ENCODE peak calls at places on chromosomes 13 and 19, in six cellular contexts. N is body of pancreas, F is colonic mucosa, M is right lobe of liver, L is pancreas, O is hepatocyte. K is an unnamed sample.

GRCh38 chr19:19372656-19373416 is 32.6 kb upstream of the GATAD2A start:
- DNase-seq in N (peak), F (peak), M (peak), L (no peak), O (peak), K (peak)

GRCh38 chr13:46926856-46927625 is 30.2 kb upstream of the HTR2A start:
- DNase-seq in N (no peak), F (no peak), M (no peak), L (no peak), O (no peak), K (no peak)

GRCh38 chr13:35957996-35958395 is 173.2 kb downstream of the DCLK1 start:
- DNase-seq in N (no peak), F (no peak), M (no peak), L (no peak), O (no peak), K (no peak)

GRCh38 chr19:41373993-41374392 is 2.3 kb upstream of the TMEM91 start:
- DNase-seq in N (peak), F (peak), M (no peak), L (peak), O (peak), K (peak)

GRCh38 chr13:80006940-80007339 is 334.0 kb downstream of the SPRY2 start:
- DNase-seq in N (no peak), F (no peak), M (no peak), L (no peak), O (no peak), K (no peak)

GRCh38 chr13:66375756-66376155 is 854.4 kb downstream of the PCDH9 start:
- DNase-seq in N (no peak), F (no peak), M (no peak), L (no peak), O (no peak), K (no peak)

GRCh38 chr13:30865131-30866009 is 40.7 kb upstream of the MEDAG start:
- DNase-seq in N (peak), F (peak), M (peak), L (peak), O (peak), K (peak)

GRCh38 chr19:7832781-7833180 is 2.8 kb downstream of the EVI5L start:
- DNase-seq in N (no peak), F (no peak), M (no peak), L (no peak), O (no peak), K (no peak)

GRCh38 chr13:97140611-97141010 is 81.5 kb upstream of the MBNL2 start:
- DNase-seq in N (no peak), F (no peak), M (no peak), L (no peak), O (no peak), K (no peak)

GRCh38 chr19:41089955-41090354 is 1.7 kb downstream of the CYP2A13 start:
- DNase-seq in N (no peak), F (no peak), M (no peak), L (no peak), O (no peak), K (no peak)

GRCh38 chr13:43484432-43485225 is 302.1 kb downstream of the ENOX1 start:
- DNase-seq in N (peak), F (no peak), M (no peak), L (no peak), O (no peak), K (no peak)

GRCh38 chr13:94228781-94229180 is 250.7 kb downstream of the DCT start:
- DNase-seq in N (no peak), F (no peak), M (no peak), L (no peak), O (no peak), K (no peak)

GRCh38 chr19:47660435-47660832 is 51.5 kb downstream of the BICRA start:
- DNase-seq in N (no peak), F (peak), M (peak), L (no peak), O (peak), K (no peak)

GRCh38 chr13:40114305-40114896 is 458.9 kb downstream of the COG6 start:
- DNase-seq in N (no peak), F (no peak), M (no peak), L (no peak), O (no peak), K (no peak)

GRCh38 chr13:75360170-75360569 is 121.8 kb downstream of the TBC1D4 start:
- DNase-seq in N (no peak), F (no peak), M (no peak), L (no peak), O (no peak), K (no peak)

GRCh38 chr13:40533072-40533471 is 133.4 kb downstream of the FOXO1 start:
- DNase-seq in N (no peak), F (no peak), M (no peak), L (no peak), O (no peak), K (no peak)

GRCh38 chr19:9865732-9866627 is 30.9 kb downstream of the PIN1 start:
- DNase-seq in N (no peak), F (no peak), M (no peak), L (no peak), O (no peak), K (peak)

GRCh38 chr19:7500811-7501450 is 12.1 kb upstream of the PEX11G start:
- DNase-seq in N (peak), F (peak), M (peak), L (peak), O (peak), K (peak)

GRCh38 chr19:57099199-57099661 is 20.6 kb upstream of the USP29 start:
- DNase-seq in N (peak), F (peak), M (peak), L (peak), O (peak), K (peak)

GRCh38 chr13:81540777-81541176 is 1199.9 kb upstream of the SPRY2 start:
- DNase-seq in N (peak), F (no peak), M (no peak), L (no peak), O (peak), K (no peak)

GRCh38 chr13:20192470-20193141 is at the start of gene GJB2:
- DNase-seq in N (no peak), F (peak), M (peak), L (no peak), O (peak), K (peak)

GRCh38 chr13:112132142-112132541 is 65.2 kb downstream of the SOX1 start:
- DNase-seq in N (no peak), F (no peak), M (no peak), L (no peak), O (no peak), K (no peak)

GRCh38 chr13:59086147-59086546 is 1077.6 kb downstream of the DIAPH3 start:
- DNase-seq in N (no peak), F (no peak), M (no peak), L (no peak), O (no peak), K (no peak)

GRCh38 chr13:62512194-62513141 is 1096.8 kb upstream of the PCDH20 start:
- DNase-seq in N (peak), F (peak), M (peak), L (peak), O (peak), K (no peak)
- TF ChIP-seq CTCF in N (peak), F (peak), M (peak), L (peak), O (peak), K (no peak)

GRCh38 chr19:4009990-4010807 is 2.7 kb downstream of the PIAS4 start:
- DNase-seq in N (peak), F (no peak), M (no peak), L (peak), O (peak), K (peak)
- H3K27ac ChIP-seq in N (peak), F (no peak), M (no peak), L (no peak), O (no peak), K (no peak)

GRCh38 chr19:29596885-29597525 is 9.1 kb upstream of the POP4 start:
- DNase-seq in N (no peak), F (no peak), M (no peak), L (no peak), O (peak), K (no peak)
- TF ChIP-seq CTCF in N (no peak), F (no peak), M (no peak), L (no peak), O (peak), K (no peak)

GRCh38 chr19:17406039-17406886 is 833 bp upstream of the BST2 start:
- DNase-seq in N (peak), F (no peak), M (no peak), L (no peak), O (no peak), K (peak)
- H3K27ac ChIP-seq in N (peak), F (peak), M (peak), L (peak), O (peak), K (peak)

DNA sequence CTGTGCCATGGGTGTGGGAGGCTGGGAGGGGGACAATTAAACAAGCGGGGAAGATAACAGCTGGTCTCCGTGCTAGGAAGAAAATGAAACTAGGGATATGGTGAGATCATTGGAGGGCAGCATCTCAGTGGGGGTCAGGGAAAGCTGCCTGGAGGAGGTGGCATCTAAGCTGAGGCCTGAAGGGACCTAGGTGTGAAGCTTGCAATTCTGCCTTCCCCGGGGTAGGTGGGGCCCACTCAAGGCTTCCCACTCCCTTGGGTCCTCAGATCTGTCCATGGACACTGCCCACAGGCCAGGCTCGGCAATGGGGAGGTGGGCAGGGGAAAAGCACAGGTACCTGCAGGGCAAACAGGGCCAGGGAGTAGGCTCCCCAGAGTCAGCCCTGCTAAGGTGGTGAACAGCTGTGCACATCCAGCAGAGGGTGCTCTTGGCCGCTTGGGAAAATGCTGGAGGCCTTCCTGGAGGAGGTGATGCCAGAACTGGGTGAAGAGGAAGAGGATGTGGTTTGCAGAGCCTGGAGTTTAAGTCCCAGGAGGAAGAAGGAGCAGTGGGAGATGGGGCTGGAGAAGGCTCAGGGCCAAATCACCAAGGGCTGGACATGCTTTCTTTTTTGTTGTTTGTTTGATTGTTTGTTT is 25.7 kb upstream of the CCNE1 start:
- DNase-seq in N (no peak), F (no peak), M (no peak), L (no peak), O (no peak), K (no peak)
- TF ChIP-seq CTCF in N (no peak), F (no peak), M (no peak), L (no peak), O (no peak), K (no peak)